ENCODE peak calls at places on chromosomes 5 and 9, in ten cellular contexts. One of them, this sample, is unnamed.

GRCh38 chr9:100217536-100217935 is 118.5 kb downstream of the INVS start:
- DNase-seq in CD4-positive, alpha-beta T cell: no peak
- DNase-seq in gastrocnemius medialis: no peak
- DNase-seq in CD8-positive, alpha-beta T cell: no peak
- DNase-seq in left ventricle myocardium inferior: no peak
- DNase-seq in A549: no peak
- DNase-seq in psoas muscle: no peak
- DNase-seq in ovary: no peak
- DNase-seq in foreskin keratinocyte: no peak
- DNase-seq in uterus: no peak
- DNase-seq in this sample: no peak

GRCh38 chr5:98777295-98777694 is 3.8 kb downstream of the RGMB start:
- DNase-seq in CD4-positive, alpha-beta T cell: no peak
- DNase-seq in gastrocnemius medialis: no peak
- DNase-seq in CD8-positive, alpha-beta T cell: no peak
- DNase-seq in left ventricle myocardium inferior: no peak
- DNase-seq in A549: no peak
- DNase-seq in psoas muscle: no peak
- DNase-seq in ovary: no peak
- DNase-seq in foreskin keratinocyte: no peak
- DNase-seq in uterus: no peak
- DNase-seq in this sample: no peak

GRCh38 chr5:83540783-83541182 is 69.2 kb downstream of the VCAN start:
- DNase-seq in CD4-positive, alpha-beta T cell: no peak
- DNase-seq in gastrocnemius medialis: no peak
- DNase-seq in CD8-positive, alpha-beta T cell: no peak
- DNase-seq in left ventricle myocardium inferior: no peak
- DNase-seq in A549: no peak
- DNase-seq in psoas muscle: no peak
- DNase-seq in ovary: no peak
- DNase-seq in foreskin keratinocyte: no peak
- DNase-seq in uterus: no peak
- DNase-seq in this sample: no peak

GRCh38 chr9:121242219-121242954 is 25.6 kb upstream of the GSN start:
- DNase-seq in CD4-positive, alpha-beta T cell: no peak
- DNase-seq in gastrocnemius medialis: no peak
- DNase-seq in CD8-positive, alpha-beta T cell: no peak
- DNase-seq in left ventricle myocardium inferior: no peak
- DNase-seq in A549: no peak
- DNase-seq in psoas muscle: no peak
- DNase-seq in ovary: no peak
- DNase-seq in foreskin keratinocyte: no peak
- DNase-seq in uterus: no peak
- DNase-seq in this sample: no peak

GRCh38 chr9:92963831-92964606 is 16.7 kb downstream of the FGD3 start:
- DNase-seq in CD4-positive, alpha-beta T cell: peak
- DNase-seq in gastrocnemius medialis: no peak
- DNase-seq in CD8-positive, alpha-beta T cell: peak
- DNase-seq in left ventricle myocardium inferior: no peak
- DNase-seq in A549: no peak
- DNase-seq in psoas muscle: no peak
- DNase-seq in ovary: no peak
- DNase-seq in foreskin keratinocyte: no peak
- DNase-seq in uterus: no peak
- DNase-seq in this sample: no peak

GRCh38 chr9:108780949-108781734 is 74.6 kb downstream of the ACTL7B start:
- DNase-seq in CD4-positive, alpha-beta T cell: no peak
- DNase-seq in gastrocnemius medialis: no peak
- DNase-seq in CD8-positive, alpha-beta T cell: no peak
- DNase-seq in left ventricle myocardium inferior: no peak
- DNase-seq in A549: no peak
- DNase-seq in psoas muscle: no peak
- DNase-seq in ovary: no peak
- DNase-seq in foreskin keratinocyte: peak
- DNase-seq in uterus: no peak
- DNase-seq in this sample: no peak

GRCh38 chr5:43588842-43589241 is 14.1 kb upstream of the NNT start:
- DNase-seq in CD4-positive, alpha-beta T cell: no peak
- DNase-seq in gastrocnemius medialis: no peak
- DNase-seq in CD8-positive, alpha-beta T cell: no peak
- DNase-seq in left ventricle myocardium inferior: no peak
- DNase-seq in A549: no peak
- DNase-seq in psoas muscle: no peak
- DNase-seq in ovary: no peak
- DNase-seq in foreskin keratinocyte: no peak
- DNase-seq in uterus: no peak
- DNase-seq in this sample: no peak

GRCh38 chr5:170265527-170265926 is 32.0 kb downstream of the LCP2 start:
- DNase-seq in CD4-positive, alpha-beta T cell: no peak
- DNase-seq in gastrocnemius medialis: peak
- DNase-seq in CD8-positive, alpha-beta T cell: no peak
- DNase-seq in left ventricle myocardium inferior: peak
- DNase-seq in A549: no peak
- DNase-seq in psoas muscle: peak
- DNase-seq in ovary: peak
- DNase-seq in foreskin keratinocyte: no peak
- DNase-seq in uterus: peak
- DNase-seq in this sample: no peak

GRCh38 chr5:156094001-156094400 is 233.0 kb upstream of the SGCD start:
- DNase-seq in CD4-positive, alpha-beta T cell: no peak
- DNase-seq in gastrocnemius medialis: no peak
- DNase-seq in CD8-positive, alpha-beta T cell: no peak
- DNase-seq in left ventricle myocardium inferior: no peak
- DNase-seq in A549: peak
- DNase-seq in psoas muscle: no peak
- DNase-seq in ovary: no peak
- DNase-seq in foreskin keratinocyte: no peak
- DNase-seq in uterus: no peak
- DNase-seq in this sample: no peak

GRCh38 chr5:116759860-116760644 is 185.4 kb upstream of the SEMA6A start:
- DNase-seq in CD4-positive, alpha-beta T cell: no peak
- DNase-seq in gastrocnemius medialis: peak
- DNase-seq in CD8-positive, alpha-beta T cell: no peak
- DNase-seq in left ventricle myocardium inferior: no peak
- DNase-seq in A549: no peak
- DNase-seq in psoas muscle: peak
- DNase-seq in ovary: no peak
- DNase-seq in foreskin keratinocyte: no peak
- DNase-seq in uterus: no peak
- DNase-seq in this sample: no peak

GRCh38 chr9:125146247-125146646 is 2.9 kb upstream of the SCAI start:
- DNase-seq in CD4-positive, alpha-beta T cell: no peak
- DNase-seq in gastrocnemius medialis: no peak
- DNase-seq in CD8-positive, alpha-beta T cell: no peak
- DNase-seq in left ventricle myocardium inferior: no peak
- DNase-seq in A549: no peak
- DNase-seq in psoas muscle: no peak
- DNase-seq in ovary: no peak
- DNase-seq in foreskin keratinocyte: no peak
- DNase-seq in uterus: no peak
- DNase-seq in this sample: no peak

GRCh38 chr5:8908055-8908683 is 637.7 kb downstream of the SEMA5A start:
- DNase-seq in CD4-positive, alpha-beta T cell: no peak
- DNase-seq in gastrocnemius medialis: no peak
- DNase-seq in CD8-positive, alpha-beta T cell: no peak
- DNase-seq in left ventricle myocardium inferior: no peak
- DNase-seq in A549: peak
- DNase-seq in psoas muscle: no peak
- DNase-seq in ovary: no peak
- DNase-seq in foreskin keratinocyte: peak
- DNase-seq in uterus: no peak
- DNase-seq in this sample: no peak

GRCh38 chr5:1480217-1480616 is 35.0 kb upstream of the SLC6A3 start:
- DNase-seq in CD4-positive, alpha-beta T cell: no peak
- DNase-seq in gastrocnemius medialis: no peak
- DNase-seq in CD8-positive, alpha-beta T cell: no peak
- DNase-seq in left ventricle myocardium inferior: peak
- DNase-seq in A549: peak
- DNase-seq in psoas muscle: peak
- DNase-seq in ovary: no peak
- DNase-seq in foreskin keratinocyte: no peak
- DNase-seq in uterus: no peak
- DNase-seq in this sample: no peak

GRCh38 chr9:109791003-109791677 is 11.1 kb downstream of the PALM2AKAP2 start:
- DNase-seq in CD4-positive, alpha-beta T cell: no peak
- DNase-seq in gastrocnemius medialis: no peak
- DNase-seq in CD8-positive, alpha-beta T cell: no peak
- DNase-seq in left ventricle myocardium inferior: no peak
- DNase-seq in A549: no peak
- DNase-seq in psoas muscle: no peak
- DNase-seq in ovary: no peak
- DNase-seq in foreskin keratinocyte: no peak
- DNase-seq in uterus: no peak
- DNase-seq in this sample: no peak

GRCh38 chr9:109791747-109792146 is 11.7 kb downstream of the PALM2AKAP2 start:
- DNase-seq in CD4-positive, alpha-beta T cell: no peak
- DNase-seq in gastrocnemius medialis: no peak
- DNase-seq in CD8-positive, alpha-beta T cell: no peak
- DNase-seq in left ventricle myocardium inferior: no peak
- DNase-seq in A549: no peak
- DNase-seq in psoas muscle: no peak
- DNase-seq in ovary: no peak
- DNase-seq in foreskin keratinocyte: no peak
- DNase-seq in uterus: no peak
- DNase-seq in this sample: no peak

GRCh38 chr9:109794361-109795012 is 14.5 kb downstream of the PALM2AKAP2 start:
- DNase-seq in CD4-positive, alpha-beta T cell: no peak
- DNase-seq in gastrocnemius medialis: no peak
- DNase-seq in CD8-positive, alpha-beta T cell: no peak
- DNase-seq in left ventricle myocardium inferior: no peak
- DNase-seq in A549: no peak
- DNase-seq in psoas muscle: peak
- DNase-seq in ovary: no peak
- DNase-seq in foreskin keratinocyte: no peak
- DNase-seq in uterus: no peak
- DNase-seq in this sample: no peak

GRCh38 chr9:109793921-109794320 is 13.9 kb downstream of the PALM2AKAP2 start:
- DNase-seq in CD4-positive, alpha-beta T cell: no peak
- DNase-seq in gastrocnemius medialis: no peak
- DNase-seq in CD8-positive, alpha-beta T cell: no peak
- DNase-seq in left ventricle myocardium inferior: no peak
- DNase-seq in A549: no peak
- DNase-seq in psoas muscle: no peak
- DNase-seq in ovary: no peak
- DNase-seq in foreskin keratinocyte: no peak
- DNase-seq in uterus: no peak
- DNase-seq in this sample: no peak

GRCh38 chr9:109793196-109793595 is 13.2 kb downstream of the PALM2AKAP2 start:
- DNase-seq in CD4-positive, alpha-beta T cell: no peak
- DNase-seq in gastrocnemius medialis: no peak
- DNase-seq in CD8-positive, alpha-beta T cell: no peak
- DNase-seq in left ventricle myocardium inferior: no peak
- DNase-seq in A549: peak
- DNase-seq in psoas muscle: no peak
- DNase-seq in ovary: no peak
- DNase-seq in foreskin keratinocyte: peak
- DNase-seq in uterus: peak
- DNase-seq in this sample: peak
- H3K27ac ChIP-seq in CD4-positive, alpha-beta T cell: no peak
- H3K27ac ChIP-seq in gastrocnemius medialis: no peak
- H3K27ac ChIP-seq in CD8-positive, alpha-beta T cell: no peak
- H3K27ac ChIP-seq in left ventricle myocardium inferior: peak
- H3K27ac ChIP-seq in A549: no peak
- H3K27ac ChIP-seq in psoas muscle: no peak
- H3K27ac ChIP-seq in ovary: no peak
- H3K27ac ChIP-seq in foreskin keratinocyte: no peak
- H3K27ac ChIP-seq in uterus: peak
- H3K27ac ChIP-seq in this sample: peak

GRCh38 chr5:85621668-85622067 is 996.1 kb upstream of the COX7C start:
- DNase-seq in CD4-positive, alpha-beta T cell: no peak
- DNase-seq in gastrocnemius medialis: no peak
- DNase-seq in CD8-positive, alpha-beta T cell: no peak
- DNase-seq in left ventricle myocardium inferior: no peak
- DNase-seq in A549: no peak
- DNase-seq in psoas muscle: no peak
- DNase-seq in ovary: no peak
- DNase-seq in foreskin keratinocyte: no peak
- DNase-seq in uterus: no peak
- DNase-seq in this sample: no peak
- H3K27ac ChIP-seq in CD4-positive, alpha-beta T cell: no peak
- H3K27ac ChIP-seq in gastrocnemius medialis: no peak
- H3K27ac ChIP-seq in CD8-positive, alpha-beta T cell: no peak
- H3K27ac ChIP-seq in left ventricle myocardium inferior: no peak
- H3K27ac ChIP-seq in A549: no peak
- H3K27ac ChIP-seq in psoas muscle: no peak
- H3K27ac ChIP-seq in ovary: no peak
- H3K27ac ChIP-seq in foreskin keratinocyte: no peak
- H3K27ac ChIP-seq in uterus: no peak
- H3K27ac ChIP-seq in this sample: no peak

GRCh38 chr9:136654820-136655219 is 7.9 kb upstream of the EGFL7 start:
- DNase-seq in CD4-positive, alpha-beta T cell: no peak
- DNase-seq in gastrocnemius medialis: no peak
- DNase-seq in CD8-positive, alpha-beta T cell: no peak
- DNase-seq in left ventricle myocardium inferior: no peak
- DNase-seq in A549: no peak
- DNase-seq in psoas muscle: no peak
- DNase-seq in ovary: no peak
- DNase-seq in foreskin keratinocyte: no peak
- DNase-seq in uterus: no peak
- DNase-seq in this sample: no peak
- H3K27ac ChIP-seq in CD4-positive, alpha-beta T cell: no peak
- H3K27ac ChIP-seq in gastrocnemius medialis: no peak
- H3K27ac ChIP-seq in CD8-positive, alpha-beta T cell: no peak
- H3K27ac ChIP-seq in left ventricle myocardium inferior: peak
- H3K27ac ChIP-seq in A549: no peak
- H3K27ac ChIP-seq in psoas muscle: peak
- H3K27ac ChIP-seq in ovary: no peak
- H3K27ac ChIP-seq in foreskin keratinocyte: no peak
- H3K27ac ChIP-seq in uterus: peak
- H3K27ac ChIP-seq in this sample: no peak

GRCh38 chr5:173494446-173494845 is 122.0 kb downstream of the BOD1 start:
- DNase-seq in CD4-positive, alpha-beta T cell: no peak
- DNase-seq in gastrocnemius medialis: no peak
- DNase-seq in CD8-positive, alpha-beta T cell: no peak
- DNase-seq in left ventricle myocardium inferior: no peak
- DNase-seq in A549: no peak
- DNase-seq in psoas muscle: no peak
- DNase-seq in ovary: no peak
- DNase-seq in foreskin keratinocyte: no peak
- DNase-seq in uterus: no peak
- DNase-seq in this sample: no peak

GRCh38 chr5:173496883-173497255 is 119.6 kb downstream of the BOD1 start:
- DNase-seq in CD4-positive, alpha-beta T cell: no peak
- DNase-seq in gastrocnemius medialis: no peak
- DNase-seq in CD8-positive, alpha-beta T cell: no peak
- DNase-seq in left ventricle myocardium inferior: no peak
- DNase-seq in A549: no peak
- DNase-seq in psoas muscle: no peak
- DNase-seq in ovary: no peak
- DNase-seq in foreskin keratinocyte: no peak
- DNase-seq in uterus: no peak
- DNase-seq in this sample: no peak

GRCh38 chr5:173495225-173495904 is 121.1 kb downstream of the BOD1 start:
- DNase-seq in CD4-positive, alpha-beta T cell: no peak
- DNase-seq in gastrocnemius medialis: no peak
- DNase-seq in CD8-positive, alpha-beta T cell: no peak
- DNase-seq in left ventricle myocardium inferior: no peak
- DNase-seq in A549: no peak
- DNase-seq in psoas muscle: no peak
- DNase-seq in ovary: no peak
- DNase-seq in foreskin keratinocyte: no peak
- DNase-seq in uterus: no peak
- DNase-seq in this sample: no peak

GRCh38 chr5:173497685-173498084 is 118.8 kb downstream of the BOD1 start:
- DNase-seq in CD4-positive, alpha-beta T cell: no peak
- DNase-seq in gastrocnemius medialis: no peak
- DNase-seq in CD8-positive, alpha-beta T cell: no peak
- DNase-seq in left ventricle myocardium inferior: no peak
- DNase-seq in A549: no peak
- DNase-seq in psoas muscle: no peak
- DNase-seq in ovary: no peak
- DNase-seq in foreskin keratinocyte: no peak
- DNase-seq in uterus: no peak
- DNase-seq in this sample: no peak

GRCh38 chr5:173496129-173496882 is 120.1 kb downstream of the BOD1 start:
- DNase-seq in CD4-positive, alpha-beta T cell: no peak
- DNase-seq in gastrocnemius medialis: peak
- DNase-seq in CD8-positive, alpha-beta T cell: no peak
- DNase-seq in left ventricle myocardium inferior: peak
- DNase-seq in A549: no peak
- DNase-seq in psoas muscle: no peak
- DNase-seq in ovary: no peak
- DNase-seq in foreskin keratinocyte: no peak
- DNase-seq in uterus: no peak
- DNase-seq in this sample: no peak
- H3K27ac ChIP-seq in CD4-positive, alpha-beta T cell: no peak
- H3K27ac ChIP-seq in gastrocnemius medialis: peak
- H3K27ac ChIP-seq in CD8-positive, alpha-beta T cell: no peak
- H3K27ac ChIP-seq in left ventricle myocardium inferior: peak
- H3K27ac ChIP-seq in A549: no peak
- H3K27ac ChIP-seq in psoas muscle: peak
- H3K27ac ChIP-seq in ovary: no peak
- H3K27ac ChIP-seq in foreskin keratinocyte: no peak
- H3K27ac ChIP-seq in uterus: no peak
- H3K27ac ChIP-seq in this sample: no peak

This sample was measured in epithelial cell of prostate.